ENCODE peak calls at places on chromosomes 12 and 14, in five cellular contexts. One of them, this sample, is unnamed. For H3K36me3 and H3K27me3, the result is how much of the 10 kb centered on the place peaks cover.

GRCh38 chr14:67971627-67972625 is 152.3 kb downstream of the RAD51B start:
- DNase-seq in upper lobe of left lung: no peak
- DNase-seq in HepG2: no peak
- DNase-seq in sigmoid colon: no peak
- DNase-seq in stomach: no peak
- DNase-seq in this sample: no peak

GRCh38 chr14:76904740-76905569 is 78.7 kb downstream of the LRRC74A start:
- DNase-seq in upper lobe of left lung: no peak
- DNase-seq in stomach: peak
- DNase-seq in HepG2: peak
- DNase-seq in sigmoid colon: peak
- DNase-seq in this sample: no peak

GRCh38 chr12:126309278-126309677 is 1244.0 kb downstream of the AACS start:
- DNase-seq in upper lobe of left lung: no peak
- DNase-seq in HepG2: no peak
- DNase-seq in stomach: no peak
- DNase-seq in sigmoid colon: no peak
- DNase-seq in this sample: no peak

GRCh38 chr14:73633517-73634332 is 11.1 kb upstream of the DNAL1 start:
- DNase-seq in stomach: peak
- DNase-seq in upper lobe of left lung: peak
- DNase-seq in HepG2: peak
- DNase-seq in sigmoid colon: peak
- DNase-seq in this sample: no peak

GRCh38 chr12:69821441-69822204 is 3.4 kb upstream of the MYRFL start:
- DNase-seq in stomach: no peak
- DNase-seq in sigmoid colon: no peak
- DNase-seq in HepG2: no peak
- DNase-seq in upper lobe of left lung: no peak
- DNase-seq in this sample: no peak

GRCh38 chr14:23537351-23538048 is 14.1 kb downstream of the ZFHX2 start:
- DNase-seq in sigmoid colon: no peak
- DNase-seq in stomach: no peak
- DNase-seq in HepG2: no peak
- DNase-seq in upper lobe of left lung: no peak
- DNase-seq in this sample: no peak

GRCh38 chr12:120539303-120539702 is 5.1 kb downstream of the RNF10 start:
- DNase-seq in sigmoid colon: peak
- DNase-seq in upper lobe of left lung: no peak
- DNase-seq in HepG2: no peak
- DNase-seq in stomach: no peak
- DNase-seq in this sample: no peak

GRCh38 chr12:53410951-53411350 is 12.7 kb upstream of the AMHR2 start:
- DNase-seq in sigmoid colon: peak
- DNase-seq in HepG2: no peak
- DNase-seq in upper lobe of left lung: no peak
- DNase-seq in stomach: no peak
- DNase-seq in this sample: no peak

GRCh38 chr12:53505555-53506449 is 1.5 kb downstream of the NPFF start:
- DNase-seq in HepG2: no peak
- DNase-seq in sigmoid colon: peak
- DNase-seq in stomach: no peak
- DNase-seq in upper lobe of left lung: peak
- DNase-seq in this sample: no peak

GRCh38 chr14:91155626-91156089 is 41.8 kb downstream of the DGLUCY start:
- DNase-seq in stomach: no peak
- DNase-seq in HepG2: no peak
- DNase-seq in upper lobe of left lung: no peak
- DNase-seq in sigmoid colon: no peak
- DNase-seq in this sample: no peak

DNA sequence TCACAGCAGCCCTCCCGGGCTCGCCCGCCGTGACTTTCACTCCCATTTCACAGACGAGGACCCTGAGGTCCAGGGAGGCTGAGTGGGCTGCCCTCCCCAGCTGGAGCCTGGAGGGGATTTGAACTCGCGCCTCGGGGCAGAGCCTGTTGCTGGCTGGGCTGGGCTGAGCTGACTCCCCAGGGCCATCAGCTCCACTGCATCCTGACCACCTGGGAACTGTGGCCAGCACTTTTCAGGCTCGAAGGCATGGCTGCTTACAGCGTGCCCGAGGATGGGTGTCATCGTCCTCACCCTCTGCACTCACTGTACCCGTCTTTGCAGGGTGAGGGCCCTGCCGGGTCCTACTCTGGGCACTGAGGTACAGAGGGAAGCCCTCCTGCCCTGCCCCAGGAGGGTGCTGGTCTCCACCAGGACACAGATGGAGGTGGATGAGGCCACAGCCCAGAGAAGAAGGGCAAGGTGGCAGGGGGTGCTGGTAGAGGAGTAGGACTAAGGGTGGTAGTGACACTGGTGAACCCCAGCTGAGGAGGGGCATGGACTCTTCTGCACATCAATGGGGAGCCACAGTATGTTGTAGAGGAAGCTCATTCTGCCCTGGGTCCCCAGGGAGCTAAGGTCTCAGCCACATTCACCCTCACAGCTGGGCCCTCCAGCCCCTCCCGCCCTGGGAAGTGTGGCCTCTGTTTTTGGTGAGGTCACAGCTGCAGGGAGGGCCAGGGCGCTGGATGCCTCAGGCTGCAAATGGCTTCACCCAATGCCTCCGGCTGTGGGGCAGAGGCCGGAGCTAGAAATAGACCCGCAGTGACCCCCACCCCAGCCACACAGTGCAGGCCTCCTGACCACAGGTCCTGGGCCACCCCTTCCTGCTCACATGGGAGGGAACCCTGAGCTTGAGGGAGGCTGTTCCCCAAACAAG is 365.1 kb upstream of the SFSWAP start:
- DNase-seq in sigmoid colon: no peak
- DNase-seq in HepG2: no peak
- DNase-seq in upper lobe of left lung: no peak
- DNase-seq in stomach: no peak
- DNase-seq in this sample: no peak
- H3K36me3 ChIP-seq in sigmoid colon: under half
- H3K36me3 ChIP-seq in HepG2: under half
- H3K36me3 ChIP-seq in upper lobe of left lung: under half
- H3K36me3 ChIP-seq in stomach: under half
- H3K36me3 ChIP-seq in this sample: under half

GRCh38 chr12:115830633-115831032 is 446.9 kb downstream of the MED13L start:
- DNase-seq in upper lobe of left lung: no peak
- DNase-seq in sigmoid colon: no peak
- DNase-seq in stomach: no peak
- DNase-seq in HepG2: no peak
- DNase-seq in this sample: no peak

GRCh38 chr12:115830070-115830469 is 447.4 kb downstream of the MED13L start:
- DNase-seq in upper lobe of left lung: no peak
- DNase-seq in stomach: no peak
- DNase-seq in sigmoid colon: no peak
- DNase-seq in HepG2: no peak
- DNase-seq in this sample: no peak

GRCh38 chr12:115824936-115825602 is 452.4 kb downstream of the MED13L start:
- DNase-seq in stomach: no peak
- DNase-seq in sigmoid colon: no peak
- DNase-seq in HepG2: no peak
- DNase-seq in upper lobe of left lung: no peak
- DNase-seq in this sample: no peak

GRCh38 chr12:115823635-115824034 is 453.9 kb downstream of the MED13L start:
- DNase-seq in upper lobe of left lung: no peak
- DNase-seq in stomach: no peak
- DNase-seq in HepG2: no peak
- DNase-seq in sigmoid colon: no peak
- DNase-seq in this sample: no peak

DNA sequence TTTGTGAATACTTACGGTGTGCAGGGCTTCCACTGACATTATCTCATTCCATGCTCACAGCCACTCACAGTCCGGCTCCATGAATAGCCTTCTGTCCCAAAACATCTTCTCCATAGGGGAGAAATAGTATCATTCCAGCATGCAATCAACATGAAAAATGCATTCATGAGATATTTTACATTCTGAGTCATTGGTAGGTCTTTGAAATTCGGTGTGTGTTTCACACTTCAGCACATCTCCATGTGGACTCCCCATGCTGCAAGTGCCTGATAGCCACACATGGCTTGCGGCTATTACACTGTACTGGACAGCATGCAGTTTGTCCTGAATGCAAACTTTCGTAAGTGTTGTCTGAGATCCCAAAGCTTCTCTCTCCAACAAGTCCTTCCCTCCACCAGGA is 449.3 kb downstream of the MED13L start:
- DNase-seq in HepG2: no peak
- DNase-seq in stomach: no peak
- DNase-seq in sigmoid colon: no peak
- DNase-seq in upper lobe of left lung: no peak
- DNase-seq in this sample: no peak
- TF ChIP-seq EP300 in HepG2: no peak
- TF ChIP-seq EP300 in stomach: no peak
- TF ChIP-seq EP300 in sigmoid colon: no peak
- TF ChIP-seq EP300 in upper lobe of left lung: no peak
- TF ChIP-seq EP300 in this sample: no peak

GRCh38 chr12:52319097-52319496 is 2.1 kb downstream of the KRT83 start:
- DNase-seq in sigmoid colon: no peak
- DNase-seq in upper lobe of left lung: peak
- DNase-seq in HepG2: no peak
- DNase-seq in stomach: no peak
- DNase-seq in this sample: no peak
- H3K27me3 ChIP-seq in sigmoid colon: under half
- H3K27me3 ChIP-seq in upper lobe of left lung: under half
- H3K27me3 ChIP-seq in HepG2: half or more
- H3K27me3 ChIP-seq in stomach: under half
- H3K27me3 ChIP-seq in this sample: under half

GRCh38 chr12:7068240-7068993 is 7.9 kb downstream of the C1S start:
- DNase-seq in HepG2: no peak
- DNase-seq in stomach: no peak
- DNase-seq in sigmoid colon: peak
- DNase-seq in upper lobe of left lung: peak
- DNase-seq in this sample: no peak

GRCh38 chr12:7067096-7067495 is 6.6 kb downstream of the C1S start:
- DNase-seq in upper lobe of left lung: no peak
- DNase-seq in sigmoid colon: no peak
- DNase-seq in stomach: no peak
- DNase-seq in HepG2: no peak
- DNase-seq in this sample: no peak

GRCh38 chr12:7064516-7064915 is 4.0 kb downstream of the C1S start:
- DNase-seq in stomach: no peak
- DNase-seq in upper lobe of left lung: no peak
- DNase-seq in sigmoid colon: no peak
- DNase-seq in HepG2: no peak
- DNase-seq in this sample: no peak

GRCh38 chr12:7065073-7065623 is 4.6 kb downstream of the C1S start:
- DNase-seq in upper lobe of left lung: no peak
- DNase-seq in HepG2: no peak
- DNase-seq in stomach: no peak
- DNase-seq in sigmoid colon: no peak
- DNase-seq in this sample: no peak

GRCh38 chr12:7066596-7066995 is 6.1 kb downstream of the C1S start:
- DNase-seq in sigmoid colon: no peak
- DNase-seq in upper lobe of left lung: no peak
- DNase-seq in stomach: no peak
- DNase-seq in HepG2: no peak
- DNase-seq in this sample: no peak
- H3K36me3 ChIP-seq in sigmoid colon: under half
- H3K36me3 ChIP-seq in upper lobe of left lung: under half
- H3K36me3 ChIP-seq in stomach: half or more
- H3K36me3 ChIP-seq in HepG2: under half
- H3K36me3 ChIP-seq in this sample: under half

DNA sequence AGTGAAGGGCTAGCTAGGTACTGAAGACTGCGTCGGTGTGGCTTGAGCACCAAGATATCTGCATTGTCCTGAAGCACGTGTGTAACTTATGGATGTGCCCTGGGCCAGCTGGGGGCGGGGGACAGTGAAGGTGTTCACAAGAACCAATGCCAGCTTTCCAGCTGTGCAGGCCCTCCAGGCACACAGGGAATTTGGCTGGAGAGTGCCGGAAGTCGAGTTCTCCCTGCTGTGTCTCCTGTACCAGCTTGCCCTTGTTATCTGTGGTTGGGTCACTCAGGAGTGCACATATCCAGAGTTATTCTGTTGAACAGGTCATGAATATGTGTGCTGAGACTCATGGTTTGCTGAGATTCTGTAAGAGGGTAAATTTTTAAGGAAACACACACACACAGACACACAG is 75.9 kb upstream of the CRY1 start:
- DNase-seq in HepG2: no peak
- DNase-seq in upper lobe of left lung: peak
- DNase-seq in sigmoid colon: no peak
- DNase-seq in stomach: no peak
- DNase-seq in this sample: no peak
- TF ChIP-seq EP300 in HepG2: no peak
- TF ChIP-seq EP300 in upper lobe of left lung: no peak
- TF ChIP-seq EP300 in sigmoid colon: no peak
- TF ChIP-seq EP300 in stomach: no peak
- TF ChIP-seq EP300 in this sample: no peak

This sample was measured in tibial nerve.